ENCODE peak calls at places on chromosomes 12 and 14, in four cellular contexts. One of them, this sample, is unnamed.

GRCh38 chr14:78127233-78127632 is 42.9 kb upstream of the NRXN3 start:
- DNase-seq in MM.1S: no peak
- DNase-seq in hepatocyte: no peak
- DNase-seq in HCT116: no peak
- DNase-seq in this sample: no peak

GRCh38 chr12:56382611-56383010 is 20.0 kb upstream of the APOF start:
- DNase-seq in MM.1S: no peak
- DNase-seq in hepatocyte: no peak
- DNase-seq in HCT116: no peak
- DNase-seq in this sample: no peak

GRCh38 chr12:91982946-91983345 is 162.7 kb downstream of the BTG1 start:
- DNase-seq in MM.1S: no peak
- DNase-seq in hepatocyte: no peak
- DNase-seq in HCT116: no peak
- DNase-seq in this sample: no peak

GRCh38 chr12:62098131-62098530 is 162.1 kb upstream of the USP15 start:
- DNase-seq in MM.1S: no peak
- DNase-seq in hepatocyte: no peak
- DNase-seq in HCT116: no peak
- DNase-seq in this sample: no peak

GRCh38 chr12:132460571-132460970 is 29.4 kb upstream of the FBRSL1 start:
- DNase-seq in MM.1S: no peak
- DNase-seq in hepatocyte: no peak
- DNase-seq in HCT116: no peak
- DNase-seq in this sample: no peak

GRCh38 chr12:91965781-91966180 is 179.9 kb downstream of the BTG1 start:
- DNase-seq in MM.1S: no peak
- DNase-seq in hepatocyte: no peak
- DNase-seq in HCT116: no peak
- DNase-seq in this sample: no peak

GRCh38 chr12:46468159-46468558 is 95.6 kb upstream of the SLC38A2 start:
- DNase-seq in MM.1S: no peak
- DNase-seq in hepatocyte: no peak
- DNase-seq in HCT116: peak
- DNase-seq in this sample: no peak

GRCh38 chr12:60209933-60210332 is 614.1 kb downstream of the SLC16A7 start:
- DNase-seq in MM.1S: peak
- DNase-seq in hepatocyte: no peak
- DNase-seq in HCT116: no peak
- DNase-seq in this sample: no peak

GRCh38 chr12:101733166-101733565 is 6.1 kb downstream of the SYCP3 start:
- DNase-seq in MM.1S: no peak
- DNase-seq in hepatocyte: no peak
- DNase-seq in HCT116: no peak
- DNase-seq in this sample: no peak

GRCh38 chr12:75910452-75910722 is 121.2 kb downstream of the PHLDA1 start:
- DNase-seq in MM.1S: no peak
- DNase-seq in hepatocyte: no peak
- DNase-seq in HCT116: no peak
- DNase-seq in this sample: no peak

GRCh38 chr12:12788131-12788530 is 2.7 kb downstream of the APOLD1 start:
- DNase-seq in MM.1S: no peak
- DNase-seq in hepatocyte: no peak
- DNase-seq in HCT116: no peak
- DNase-seq in this sample: no peak
- TF ChIP-seq EZH2phosphoT487 in MM.1S: no peak
- TF ChIP-seq EZH2phosphoT487 in hepatocyte: no peak
- TF ChIP-seq EZH2phosphoT487 in HCT116: no peak
- TF ChIP-seq EZH2phosphoT487 in this sample: no peak

GRCh38 chr12:8452036-8452435 is 3.7 kb upstream of the CLEC6A start:
- DNase-seq in MM.1S: no peak
- DNase-seq in hepatocyte: no peak
- DNase-seq in HCT116: no peak
- DNase-seq in this sample: no peak
- TF ChIP-seq EZH2phosphoT487 in MM.1S: no peak
- TF ChIP-seq EZH2phosphoT487 in hepatocyte: no peak
- TF ChIP-seq EZH2phosphoT487 in HCT116: no peak
- TF ChIP-seq EZH2phosphoT487 in this sample: no peak

GRCh38 chr12:82015623-82016347 is 256.6 kb upstream of the PPFIA2 start:
- DNase-seq in MM.1S: no peak
- DNase-seq in hepatocyte: peak
- DNase-seq in HCT116: no peak
- DNase-seq in this sample: no peak
- TF ChIP-seq EZH2phosphoT487 in MM.1S: no peak
- TF ChIP-seq EZH2phosphoT487 in hepatocyte: no peak
- TF ChIP-seq EZH2phosphoT487 in HCT116: no peak
- TF ChIP-seq EZH2phosphoT487 in this sample: no peak

DNA sequence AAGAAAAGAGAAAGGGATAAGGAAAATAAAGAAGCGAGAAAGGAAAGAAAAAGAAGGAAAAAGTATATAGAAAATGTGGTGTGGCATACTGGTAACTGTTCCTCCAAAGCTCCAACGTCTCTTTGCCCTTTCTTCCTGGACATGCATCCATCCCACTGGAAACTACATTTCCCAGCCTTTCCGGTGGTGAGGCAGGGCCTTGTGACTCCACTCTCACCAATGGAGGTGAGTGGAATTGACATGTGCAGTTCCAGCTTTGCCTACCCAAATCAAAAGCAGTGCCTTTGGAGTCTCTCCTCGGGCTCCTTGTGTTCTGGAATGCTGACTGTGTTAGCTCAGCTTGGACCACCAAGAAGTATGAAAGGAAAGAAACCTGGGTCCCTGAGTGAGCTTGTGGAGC is 161.2 kb downstream of the KCNA5 start:
- DNase-seq in MM.1S: no peak
- DNase-seq in hepatocyte: no peak
- DNase-seq in HCT116: no peak
- DNase-seq in this sample: no peak
- TF ChIP-seq EZH2phosphoT487 in MM.1S: no peak
- TF ChIP-seq EZH2phosphoT487 in hepatocyte: no peak
- TF ChIP-seq EZH2phosphoT487 in HCT116: no peak
- TF ChIP-seq EZH2phosphoT487 in this sample: no peak

GRCh38 chr12:68910128-68910527 is 22.8 kb downstream of the CPM start:
- DNase-seq in MM.1S: no peak
- DNase-seq in hepatocyte: no peak
- DNase-seq in HCT116: no peak
- DNase-seq in this sample: no peak
- TF ChIP-seq EZH2phosphoT487 in MM.1S: no peak
- TF ChIP-seq EZH2phosphoT487 in hepatocyte: no peak
- TF ChIP-seq EZH2phosphoT487 in HCT116: no peak
- TF ChIP-seq EZH2phosphoT487 in this sample: no peak

DNA sequence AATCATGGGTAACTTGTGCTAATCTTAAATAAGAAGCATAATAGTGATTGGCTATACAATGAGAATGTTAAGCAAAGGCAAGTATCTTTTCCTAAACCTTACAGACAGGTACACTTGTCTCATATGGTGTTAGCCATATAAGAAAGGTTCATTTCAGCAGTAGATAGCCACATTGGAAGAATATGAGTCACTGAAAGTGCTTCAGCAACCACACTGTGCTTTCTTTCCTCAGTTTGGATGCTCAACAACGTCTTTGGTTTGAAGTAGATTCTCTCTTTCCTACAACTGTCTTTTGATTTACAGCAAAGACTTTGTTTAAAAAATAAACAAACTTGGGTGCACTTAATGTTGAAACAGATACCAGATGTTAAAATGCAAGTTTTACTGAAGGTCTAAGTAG is 8.9 kb downstream of the DDHD1 start:
- DNase-seq in MM.1S: no peak
- DNase-seq in hepatocyte: no peak
- DNase-seq in HCT116: no peak
- DNase-seq in this sample: no peak
- TF ChIP-seq EZH2phosphoT487 in MM.1S: no peak
- TF ChIP-seq EZH2phosphoT487 in hepatocyte: no peak
- TF ChIP-seq EZH2phosphoT487 in HCT116: no peak
- TF ChIP-seq EZH2phosphoT487 in this sample: no peak

DNA sequence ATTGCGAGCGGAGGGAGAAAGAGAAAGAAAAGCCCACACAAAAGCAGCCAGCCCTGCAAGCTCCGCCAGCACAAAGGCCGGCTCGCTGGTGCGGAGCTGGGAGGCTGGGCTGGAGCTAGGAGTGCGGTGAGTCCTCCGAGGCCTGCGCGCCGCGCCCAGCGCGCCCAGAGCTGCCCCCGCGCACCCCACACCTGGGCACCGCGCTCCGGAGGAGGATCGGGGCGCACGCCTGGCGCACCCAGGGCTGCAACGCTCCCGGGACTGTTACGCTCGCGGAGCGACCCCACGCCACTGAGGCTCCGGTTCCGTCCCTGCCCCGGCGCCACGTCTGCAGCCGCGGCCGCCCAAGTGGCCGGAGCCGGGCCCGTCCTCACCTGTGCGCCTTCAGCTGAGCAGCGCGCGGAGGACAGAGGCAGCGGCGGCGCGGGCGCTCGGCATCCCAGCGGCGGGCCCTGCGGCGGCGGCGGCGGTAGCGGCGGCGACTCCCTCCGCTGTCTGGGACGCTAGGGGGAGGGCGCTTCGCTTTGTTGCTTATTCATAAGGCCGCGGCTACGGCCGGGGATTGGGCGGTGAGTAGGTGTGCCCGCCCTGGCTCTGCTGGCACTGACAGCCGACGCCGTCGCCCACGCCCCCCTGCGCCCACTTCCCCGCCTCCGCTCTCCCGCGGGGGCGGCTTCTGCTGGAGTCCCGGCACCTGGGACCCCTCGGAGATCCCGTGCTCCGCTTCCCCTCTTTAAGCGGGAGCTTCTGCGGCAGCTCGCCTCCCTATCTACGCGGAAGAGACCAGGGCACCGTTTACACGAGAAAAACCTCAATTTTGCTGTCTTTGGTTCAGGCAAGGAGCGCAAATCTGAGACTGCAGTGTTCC is at the start of gene ARMH4:
- DNase-seq in MM.1S: peak
- DNase-seq in hepatocyte: peak
- DNase-seq in HCT116: peak
- DNase-seq in this sample: peak
- TF ChIP-seq EZH2phosphoT487 in MM.1S: no peak
- TF ChIP-seq EZH2phosphoT487 in hepatocyte: no peak
- TF ChIP-seq EZH2phosphoT487 in HCT116: no peak
- TF ChIP-seq EZH2phosphoT487 in this sample: no peak

DNA sequence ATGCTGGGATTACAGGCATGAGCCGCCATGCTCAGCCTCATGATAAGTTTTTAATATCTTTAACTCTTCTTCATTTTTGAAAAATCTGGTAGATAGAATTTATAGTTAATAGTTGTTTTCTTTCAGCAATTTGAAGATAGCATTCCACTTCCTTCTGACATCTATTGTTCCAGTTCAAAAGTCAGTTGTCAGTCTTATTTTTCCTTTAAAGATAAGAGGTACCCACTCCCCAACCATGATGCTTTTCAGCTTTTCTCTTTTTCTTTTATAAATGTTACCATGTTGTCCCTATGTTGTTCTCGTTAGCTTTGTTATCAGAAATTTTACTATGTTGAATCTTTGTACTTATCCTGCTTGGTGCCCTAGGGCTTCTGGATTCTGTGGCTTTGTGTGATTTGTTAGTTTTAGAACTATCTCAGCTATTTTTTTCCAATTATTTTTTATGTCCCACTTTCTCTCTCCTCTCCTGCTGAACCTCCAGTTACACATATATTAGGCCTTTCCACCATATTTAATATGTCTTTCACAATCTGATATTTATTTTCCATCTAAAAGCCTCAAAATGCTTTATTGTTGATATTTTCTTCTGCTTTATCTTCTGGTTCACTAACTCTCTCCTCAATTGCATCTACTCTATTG is 181.6 kb upstream of the FOXN3 start:
- DNase-seq in MM.1S: peak
- DNase-seq in hepatocyte: no peak
- DNase-seq in HCT116: peak
- DNase-seq in this sample: no peak
- TF ChIP-seq EZH2phosphoT487 in MM.1S: no peak
- TF ChIP-seq EZH2phosphoT487 in hepatocyte: no peak
- TF ChIP-seq EZH2phosphoT487 in HCT116: no peak
- TF ChIP-seq EZH2phosphoT487 in this sample: no peak

DNA sequence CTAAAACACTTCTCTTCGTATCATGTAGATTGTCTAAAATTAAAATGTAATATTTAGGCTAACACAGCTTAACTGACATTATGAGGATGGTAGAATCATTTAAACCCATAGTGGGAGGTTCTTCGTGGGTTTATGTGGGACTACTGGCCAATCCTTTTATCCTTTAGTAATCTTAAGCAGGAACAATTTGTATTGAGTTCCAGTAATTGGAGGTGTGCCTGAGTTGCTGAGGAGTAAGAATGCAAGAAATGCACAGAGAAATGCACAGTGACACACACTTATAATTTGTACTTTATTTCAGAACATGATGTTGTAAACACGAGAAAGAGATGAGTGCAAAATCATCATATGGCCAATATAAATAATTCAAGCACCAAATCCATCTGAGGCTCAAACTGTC is 22.3 kb downstream of the OTOGL start:
- DNase-seq in MM.1S: no peak
- DNase-seq in hepatocyte: no peak
- DNase-seq in HCT116: no peak
- DNase-seq in this sample: no peak
- TF ChIP-seq EZH2phosphoT487 in MM.1S: no peak
- TF ChIP-seq EZH2phosphoT487 in hepatocyte: no peak
- TF ChIP-seq EZH2phosphoT487 in HCT116: no peak
- TF ChIP-seq EZH2phosphoT487 in this sample: no peak